ENCODE peak calls at places on chromosome 11, in seven cellular contexts. N is kidney; Q is M059J; X is NAMALWA; C is colonic mucosa; U is activated CD4-positive, alpha-beta T cell treated with anti-CD3 and anti-CD28 coated beads, Interleukin-2, amount 50 U/mL, for 48 hours; Z is neural progenitor cell. F is an unnamed sample.

GRCh38 chr11:57566035-57566504 is 1.4 kb downstream of the UBE2L6 start:
- DNase-seq in N (no peak), Q (peak), X (peak), C (peak), U (peak), Z (no peak), F (peak)

GRCh38 chr11:64947202-64947814 is 11.6 kb upstream of the GPHA2 start:
- DNase-seq in N (no peak), Q (peak), X (no peak), C (no peak), U (no peak), Z (no peak), F (no peak)

GRCh38 chr11:44989831-44990566 is 39.3 kb upstream of the TP53I11 start:
- DNase-seq in N (no peak), Q (no peak), X (no peak), C (no peak), U (no peak), Z (no peak), F (no peak)

GRCh38 chr11:116109228-116109627 is 605.0 kb upstream of the CADM1 start:
- DNase-seq in N (no peak), Q (peak), X (no peak), C (no peak), U (no peak), Z (no peak), F (no peak)

GRCh38 chr11:103587951-103588788 is 448.3 kb upstream of the DDI1 start:
- DNase-seq in N (no peak), Q (no peak), X (no peak), C (no peak), U (no peak), Z (no peak), F (no peak)

GRCh38 chr11:128342511-128343133 is 244.7 kb downstream of the ETS1 start:
- DNase-seq in N (no peak), Q (peak), X (peak), C (peak), U (peak), Z (no peak), F (peak)

GRCh38 chr11:34214961-34215805 is 109.8 kb downstream of the NAT10 start:
- DNase-seq in N (no peak), Q (peak), X (no peak), C (no peak), U (peak), Z (no peak), F (no peak)

GRCh38 chr11:11583801-11584445 is 37.9 kb downstream of the GALNT18 start:
- DNase-seq in N (no peak), Q (no peak), X (no peak), C (no peak), U (no peak), Z (no peak), F (no peak)

GRCh38 chr11:120710354-120711187 is 199.0 kb downstream of the GRIK4 start:
- DNase-seq in N (peak), Q (peak), X (no peak), C (peak), U (no peak), Z (peak), F (no peak)

GRCh38 chr11:64834723-64835615 is 9.5 kb downstream of the CDC42BPG start:
- DNase-seq in N (peak), Q (peak), X (no peak), C (no peak), U (no peak), Z (no peak), F (no peak)

GRCh38 chr11:73759520-73760065 is 1.3 kb downstream of the RAB6A start:
- DNase-seq in N (no peak), Q (peak), X (peak), C (no peak), U (no peak), Z (no peak), F (no peak)

GRCh38 chr11:76807206-76807875 is 24.2 kb downstream of the TSKU start:
- DNase-seq in N (peak), Q (peak), X (peak), C (peak), U (peak), Z (peak), F (peak)

GRCh38 chr11:86743223-86744118 is 56.9 kb upstream of the PRSS23 start:
- DNase-seq in N (peak), Q (peak), X (no peak), C (peak), U (peak), Z (no peak), F (peak)